ENCODE peak calls at places on chromosomes 1 and 21, in four cellular contexts. One of them, this sample, is unnamed.

GRCh38 chr1:113072141-113072756 is 749 bp upstream of the LRIG2 start:
- DNase-seq in K562: no peak
- DNase-seq in GM12878: no peak
- DNase-seq in H1: no peak
- DNase-seq in this sample: no peak

GRCh38 chr1:217133958-217134856 is 411.0 kb upstream of the ESRRG start:
- DNase-seq in K562: no peak
- DNase-seq in GM12878: no peak
- DNase-seq in H1: no peak
- DNase-seq in this sample: no peak

GRCh38 chr1:3066250-3066711 is 2.7 kb upstream of the PRDM16 start:
- DNase-seq in K562: no peak
- DNase-seq in GM12878: no peak
- DNase-seq in H1: no peak
- DNase-seq in this sample: no peak

GRCh38 chr1:154423303-154423987 is 18.3 kb downstream of the IL6R start:
- DNase-seq in K562: no peak
- DNase-seq in GM12878: no peak
- DNase-seq in H1: no peak
- DNase-seq in this sample: no peak

GRCh38 chr21:43585924-43586411 is 73.3 kb downstream of the HSF2BP start:
- DNase-seq in K562: no peak
- DNase-seq in GM12878: no peak
- DNase-seq in H1: no peak
- DNase-seq in this sample: peak

GRCh38 chr1:41591891-41592290 is 107.4 kb upstream of the EDN2 start:
- DNase-seq in K562: no peak
- DNase-seq in GM12878: no peak
- DNase-seq in H1: no peak
- DNase-seq in this sample: no peak

GRCh38 chr1:79198841-79199240 is 192.3 kb upstream of the ADGRL4 start:
- DNase-seq in K562: no peak
- DNase-seq in GM12878: no peak
- DNase-seq in H1: no peak
- DNase-seq in this sample: no peak

GRCh38 chr1:49351744-49352143 is 575.1 kb upstream of the BEND5 start:
- DNase-seq in K562: no peak
- DNase-seq in GM12878: no peak
- DNase-seq in H1: no peak
- DNase-seq in this sample: no peak

GRCh38 chr1:5781079-5781478 is 211.1 kb downstream of the NPHP4 start:
- DNase-seq in K562: no peak
- DNase-seq in GM12878: no peak
- DNase-seq in H1: no peak
- DNase-seq in this sample: no peak

GRCh38 chr21:45086342-45086958 is 12.1 kb downstream of the ADARB1 start:
- DNase-seq in K562: no peak
- DNase-seq in GM12878: no peak
- DNase-seq in H1: no peak
- DNase-seq in this sample: no peak

GRCh38 chr1:235939488-235939775 is 72.7 kb upstream of the LYST start:
- DNase-seq in K562: no peak
- DNase-seq in GM12878: no peak
- DNase-seq in H1: no peak
- DNase-seq in this sample: no peak
- TF ChIP-seq EGR1 in K562: no peak
- TF ChIP-seq EGR1 in GM12878: no peak
- TF ChIP-seq EGR1 in H1: no peak
- TF ChIP-seq EGR1 in this sample: no peak

DNA sequence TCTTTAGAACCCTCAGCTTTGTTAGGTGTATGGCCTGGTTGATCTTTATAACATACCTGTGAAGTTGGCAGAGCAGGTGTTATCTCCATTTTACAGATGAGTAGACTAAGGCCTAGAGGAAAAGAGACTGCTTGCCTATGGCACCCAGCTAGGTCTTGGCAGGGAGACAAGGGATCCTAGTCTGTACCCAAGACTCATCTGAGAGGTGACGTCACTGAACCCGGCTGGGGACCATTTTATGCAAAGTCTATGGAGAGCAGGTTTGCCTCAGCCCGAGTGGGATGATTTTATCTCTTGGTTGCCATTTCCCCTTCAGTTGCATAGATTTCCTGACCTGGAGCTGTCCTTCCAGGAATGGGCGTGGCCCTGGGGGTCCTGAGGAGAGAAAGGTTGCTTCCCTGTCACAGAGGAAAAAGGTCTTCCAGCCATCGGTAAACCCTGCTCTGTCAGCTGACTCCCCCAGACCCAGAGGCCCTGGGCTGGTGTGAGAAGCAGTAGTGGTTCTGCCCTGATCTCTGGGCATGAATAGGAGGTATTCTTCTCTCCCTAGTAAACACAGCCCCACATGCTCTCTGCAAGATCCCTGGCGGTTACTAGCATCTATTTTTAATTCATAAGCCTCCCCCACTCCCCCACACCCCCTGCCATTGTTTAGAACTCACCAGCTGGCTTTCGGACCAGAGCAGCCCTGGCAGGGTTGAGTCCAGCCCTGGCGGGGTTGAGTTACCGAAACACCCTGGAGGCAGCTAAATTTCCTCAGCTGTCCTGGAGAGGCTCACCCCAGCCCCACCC is 19.6 kb downstream of the TMCC2 start:
- DNase-seq in K562: no peak
- DNase-seq in GM12878: no peak
- DNase-seq in H1: no peak
- DNase-seq in this sample: no peak
- TF ChIP-seq SRF in K562: no peak
- TF ChIP-seq SRF in GM12878: no peak
- TF ChIP-seq SRF in H1: no peak
- TF ChIP-seq SRF in this sample: no peak

GRCh38 chr1:90732136-90732535 is 15.0 kb upstream of the BARHL2 start:
- DNase-seq in K562: no peak
- DNase-seq in GM12878: no peak
- DNase-seq in H1: no peak
- DNase-seq in this sample: no peak

GRCh38 chr1:90731382-90732050 is 14.4 kb upstream of the BARHL2 start:
- DNase-seq in K562: no peak
- DNase-seq in GM12878: no peak
- DNase-seq in H1: no peak
- DNase-seq in this sample: no peak

GRCh38 chr1:90729484-90730246 is 12.6 kb upstream of the BARHL2 start:
- DNase-seq in K562: peak
- DNase-seq in GM12878: no peak
- DNase-seq in H1: no peak
- DNase-seq in this sample: no peak

GRCh38 chr1:90728656-90729257 is 11.7 kb upstream of the BARHL2 start:
- DNase-seq in K562: no peak
- DNase-seq in GM12878: no peak
- DNase-seq in H1: no peak
- DNase-seq in this sample: no peak

DNA sequence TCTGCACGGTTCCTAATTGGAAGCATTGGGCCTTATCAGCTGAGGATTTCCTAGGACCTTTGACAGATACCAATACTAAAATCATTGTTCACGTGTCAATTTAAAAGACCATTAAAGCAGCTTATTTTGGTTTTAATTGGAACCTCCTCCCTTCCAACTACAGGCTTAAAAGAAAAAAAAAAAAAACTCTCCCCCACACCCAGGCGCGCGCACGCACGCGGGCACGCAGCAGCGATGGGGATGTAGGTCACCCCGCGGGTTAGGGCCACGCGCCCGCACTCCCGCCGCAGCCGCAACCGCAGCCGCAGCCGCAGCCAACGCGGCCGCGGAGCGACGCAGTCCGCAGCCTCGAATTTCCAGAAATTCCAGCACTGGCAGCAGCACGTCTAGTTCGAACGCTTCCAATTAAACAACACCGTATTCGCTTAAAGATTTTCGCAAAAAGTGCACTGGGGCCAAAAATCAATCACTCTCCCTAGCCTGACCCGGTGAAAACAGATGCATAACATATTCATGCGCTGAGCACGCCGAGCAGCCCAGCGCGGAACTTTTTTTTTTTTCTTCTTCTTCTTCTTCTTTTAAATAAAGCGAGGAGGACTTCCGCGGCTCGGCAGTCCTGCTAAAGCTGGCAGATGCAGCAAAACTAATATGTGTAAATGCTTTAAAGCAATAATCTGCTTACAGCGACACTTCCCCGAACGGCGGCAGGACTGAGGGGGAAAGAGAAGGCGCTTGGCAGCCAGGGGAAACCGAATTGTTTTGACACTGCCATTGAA is 13.3 kb upstream of the BARHL2 start:
- DNase-seq in K562: no peak
- DNase-seq in GM12878: no peak
- DNase-seq in H1: no peak
- DNase-seq in this sample: no peak
- TF ChIP-seq EGR1 in K562: no peak
- TF ChIP-seq EGR1 in GM12878: no peak
- TF ChIP-seq EGR1 in H1: no peak
- TF ChIP-seq EGR1 in this sample: no peak

GRCh38 chr21:35159881-35160280 is 110.8 kb upstream of the RUNX1 start:
- DNase-seq in K562: no peak
- DNase-seq in GM12878: no peak
- DNase-seq in H1: no peak
- DNase-seq in this sample: no peak
- TF ChIP-seq SRF in K562: no peak
- TF ChIP-seq SRF in GM12878: no peak
- TF ChIP-seq SRF in H1: no peak
- TF ChIP-seq SRF in this sample: no peak

GRCh38 chr1:20411196-20411980 is 74.6 kb downstream of the CAMK2N1 start:
- DNase-seq in K562: no peak
- DNase-seq in GM12878: no peak
- DNase-seq in H1: peak
- DNase-seq in this sample: peak
- TF ChIP-seq EGR1 in K562: no peak
- TF ChIP-seq EGR1 in GM12878: no peak
- TF ChIP-seq EGR1 in H1: no peak
- TF ChIP-seq EGR1 in this sample: no peak

GRCh38 chr1:46705408-46705807 is 13.5 kb downstream of the EFCAB14 start:
- DNase-seq in K562: no peak
- DNase-seq in GM12878: no peak
- DNase-seq in H1: no peak
- DNase-seq in this sample: no peak
- TF ChIP-seq SRF in K562: no peak
- TF ChIP-seq SRF in GM12878: no peak
- TF ChIP-seq SRF in H1: no peak
- TF ChIP-seq SRF in this sample: no peak

GRCh38 chr1:55213885-55214213 is 1.3 kb downstream of the USP24 start:
- DNase-seq in K562: no peak
- DNase-seq in GM12878: no peak
- DNase-seq in H1: no peak
- DNase-seq in this sample: no peak
- TF ChIP-seq EGR1 in K562: peak
- TF ChIP-seq EGR1 in GM12878: no peak
- TF ChIP-seq EGR1 in H1: no peak
- TF ChIP-seq EGR1 in this sample: no peak

GRCh38 chr1:37845049-37845646 is 14.2 kb downstream of the MTF1 start:
- DNase-seq in K562: no peak
- DNase-seq in GM12878: no peak
- DNase-seq in H1: no peak
- DNase-seq in this sample: no peak
- TF ChIP-seq SRF in K562: no peak
- TF ChIP-seq SRF in GM12878: no peak
- TF ChIP-seq SRF in H1: no peak
- TF ChIP-seq SRF in this sample: no peak

GRCh38 chr1:67700692-67701410 is 15.8 kb downstream of the GADD45A start:
- DNase-seq in K562: peak
- DNase-seq in GM12878: no peak
- DNase-seq in H1: peak
- DNase-seq in this sample: peak
- TF ChIP-seq EGR1 in K562: peak
- TF ChIP-seq EGR1 in GM12878: no peak
- TF ChIP-seq EGR1 in H1: no peak
- TF ChIP-seq EGR1 in this sample: peak

This sample was measured in HCT116.